ENCODE peak calls at places on chromosomes 3 and 15, in five cellular contexts. Z is HEK293T, N is GM12878, R is HepG2, J is H1. P is an unnamed sample.

GRCh38 chr15:70762469-70763119 is 764 bp downstream of the UACA start:
- DNase-seq in Z (peak; percentile 28), N (no peak), R (no peak), J (no peak), P (no peak)

GRCh38 chr15:71411538-71412482 is 296.5 kb downstream of the THSD4 start:
- DNase-seq in Z (no peak), N (no peak), R (no peak), J (no peak), P (no peak)

GRCh38 chr3:49668414-49668797 is 5.7 kb upstream of the APEH start:
- DNase-seq in Z (no peak), N (no peak), R (peak; percentile 76), J (no peak), P (no peak)

GRCh38 chr15:101011582-101011981 is 92.4 kb downstream of the LRRK1 start:
- DNase-seq in Z (no peak), N (no peak), R (no peak), J (no peak), P (no peak)

GRCh38 chr3:49872801-49873281 is 3.1 kb upstream of the CAMKV start:
- DNase-seq in Z (no peak), N (no peak), R (no peak), J (no peak), P (no peak)

GRCh38 chr15:34628577-34629152 is 45.2 kb upstream of the GOLGA8B start:
- DNase-seq in Z (no peak), N (no peak), R (no peak), J (no peak), P (no peak)

GRCh38 chr3:192929146-192929545 is 11.5 kb upstream of the MB21D2 start:
- DNase-seq in Z (no peak), N (no peak), R (no peak), J (no peak), P (no peak)

GRCh38 chr3:72334681-72335457 is 513.4 kb downstream of the SHQ1 start:
- DNase-seq in Z (no peak), N (no peak), R (no peak), J (no peak), P (peak; percentile 91)

GRCh38 chr3:5190147-5190791 is 2.8 kb downstream of the EDEM1 start:
- DNase-seq in Z (no peak), N (no peak), R (no peak), J (no peak), P (no peak)

GRCh38 chr3:190731596-190731995 is 130.9 kb downstream of the GMNC start:
- DNase-seq in Z (no peak), N (no peak), R (no peak), J (no peak), P (no peak)
- TF ChIP-seq SUZ12 in Z (no peak), N (no peak), R (no peak), J (no peak), P (no peak)

DNA sequence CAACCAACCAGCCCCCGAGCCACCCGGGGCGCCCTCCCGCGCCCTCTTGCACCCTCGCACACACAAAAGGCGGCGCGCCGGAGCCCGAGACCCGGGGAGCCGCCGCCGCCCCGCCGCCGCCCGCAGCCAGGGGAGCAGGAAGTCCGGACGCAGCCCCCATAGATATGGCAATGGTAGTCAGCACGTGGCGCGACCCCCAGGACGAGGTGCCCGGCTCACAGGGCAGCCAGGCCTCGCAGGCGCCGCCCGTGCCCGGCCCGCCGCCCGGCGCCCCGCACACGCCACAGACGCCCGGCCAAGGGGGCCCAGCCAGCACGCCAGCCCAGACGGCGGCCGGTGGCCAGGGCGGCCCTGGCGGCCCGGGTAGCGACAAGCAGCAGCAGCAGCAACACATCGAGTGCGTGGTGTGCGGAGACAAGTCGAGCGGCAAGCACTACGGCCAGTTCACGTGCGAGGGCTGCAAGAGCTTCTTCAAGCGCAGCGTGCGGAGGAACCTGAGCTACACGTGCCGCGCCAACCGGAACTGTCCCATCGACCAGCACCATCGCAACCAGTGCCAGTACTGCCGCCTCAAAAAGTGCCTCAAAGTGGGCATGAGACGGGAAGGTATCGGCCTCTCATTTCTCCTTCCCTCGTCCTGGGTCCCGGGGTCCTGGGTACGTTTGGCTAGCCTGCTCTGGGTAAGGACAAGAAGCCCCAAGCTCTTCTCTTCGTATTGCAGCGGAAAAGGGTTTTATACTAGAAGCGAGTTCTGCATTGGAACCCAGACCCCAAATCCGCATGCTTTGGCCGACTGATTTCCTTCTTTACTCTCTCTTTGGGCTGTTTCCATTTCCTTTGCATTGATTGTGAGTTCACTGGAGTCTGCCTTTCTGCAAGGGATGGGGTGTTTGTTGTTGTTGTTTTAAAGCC is 1.7 kb downstream of the NR2F2 start:
- DNase-seq in Z (no peak), N (no peak), R (no peak), J (no peak), P (no peak)
- TF ChIP-seq SUZ12 in Z (no peak), N (no peak), R (no peak), J (peak; percentile 97), P (peak; percentile 90)

GRCh38 chr15:94467034-94467433 is 235.7 kb downstream of the MCTP2 start:
- DNase-seq in Z (no peak), N (no peak), R (peak; percentile 61), J (no peak), P (no peak)

GRCh38 chr15:94470492-94470891 is 239.1 kb downstream of the MCTP2 start:
- DNase-seq in Z (no peak), N (no peak), R (no peak), J (no peak), P (no peak)
- TF ChIP-seq SUZ12 in Z (no peak), N (no peak), R (no peak), J (no peak), P (no peak)

GRCh38 chr3:42876401-42876800 is 722 bp upstream of the CYP8B1 start:
- DNase-seq in Z (no peak), N (no peak), R (no peak), J (no peak), P (no peak)

GRCh38 chr3:42884324-42884723 is 8.6 kb upstream of the CYP8B1 start:
- DNase-seq in Z (no peak), N (no peak), R (peak; percentile 35), J (no peak), P (no peak)

GRCh38 chr3:42880183-42880582 is 4.5 kb upstream of the CYP8B1 start:
- DNase-seq in Z (no peak), N (no peak), R (no peak), J (no peak), P (no peak)

GRCh38 chr3:42876940-42877720 is 1.5 kb upstream of the CYP8B1 start:
- DNase-seq in Z (no peak), N (no peak), R (no peak), J (no peak), P (no peak)

GRCh38 chr3:42880601-42881451 is 5.1 kb upstream of the CYP8B1 start:
- DNase-seq in Z (peak; percentile 92), N (peak; percentile 42), R (peak; percentile 66), J (peak; percentile 74), P (peak; percentile 82)
- TF ChIP-seq SUZ12 in Z (no peak), N (no peak), R (no peak), J (no peak), P (no peak)

GRCh38 chr15:67685008-67685599 is 140.2 kb upstream of the SKOR1 start:
- DNase-seq in Z (no peak), N (no peak), R (peak; percentile 25), J (no peak), P (peak; percentile 5)
- TF ChIP-seq SUZ12 in Z (no peak), N (no peak), R (no peak), J (no peak), P (no peak)

GRCh38 chr15:80199366-80199765 is 46.6 kb downstream of the FAH start:
- DNase-seq in Z (no peak), N (no peak), R (no peak), J (no peak), P (peak; percentile 58)

GRCh38 chr15:80194186-80194585 is 41.4 kb downstream of the FAH start:
- DNase-seq in Z (no peak), N (no peak), R (no peak), J (no peak), P (no peak)

GRCh38 chr15:80191897-80192595 is 39.2 kb downstream of the FAH start:
- DNase-seq in Z (no peak), N (no peak), R (peak; percentile 89), J (no peak), P (no peak)

GRCh38 chr15:80191198-80191597 is 38.4 kb downstream of the FAH start:
- DNase-seq in Z (no peak), N (no peak), R (no peak), J (no peak), P (no peak)

DNA sequence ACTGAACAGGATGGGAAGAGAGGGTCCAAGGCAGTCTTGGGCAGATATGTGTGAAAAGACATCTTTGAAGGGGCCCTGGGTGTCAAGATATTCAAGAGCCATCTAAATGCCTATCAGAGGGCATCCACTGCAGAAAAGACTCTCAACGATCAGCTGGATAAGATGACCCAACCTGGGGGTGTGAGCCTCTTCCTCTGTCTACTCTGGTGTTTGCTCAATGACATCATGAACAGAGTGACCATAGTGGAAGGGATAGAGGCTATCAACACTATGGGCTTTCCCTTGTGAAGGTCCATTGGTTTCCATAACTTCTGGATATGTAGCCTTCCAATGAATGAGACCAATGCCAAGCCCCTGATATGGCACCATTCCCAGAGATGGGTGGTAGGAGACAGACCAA is 42.1 kb downstream of the FAH start:
- DNase-seq in Z (no peak), N (no peak), R (no peak), J (no peak), P (no peak)
- TF ChIP-seq SUZ12 in Z (no peak), N (no peak), R (no peak), J (no peak), P (no peak)

GRCh38 chr3:46998121-46998851 is 18.8 kb downstream of the NBEAL2 start:
- DNase-seq in Z (peak; percentile 85), N (no peak), R (peak; percentile 47), J (peak; percentile 74), P (peak; percentile 81)

GRCh38 chr3:46997453-46998091 is 18.1 kb downstream of the NBEAL2 start:
- DNase-seq in Z (no peak), N (no peak), R (no peak), J (no peak), P (no peak)

GRCh38 chr3:46995901-46996562 is 16.6 kb downstream of the NBEAL2 start:
- DNase-seq in Z (no peak), N (no peak), R (no peak), J (no peak), P (no peak)

GRCh38 chr3:46994801-46995731 is 15.6 kb downstream of the NBEAL2 start:
- DNase-seq in Z (no peak), N (no peak), R (no peak), J (no peak), P (no peak)

GRCh38 chr3:46996689-46997452 is 17.4 kb downstream of the NBEAL2 start:
- DNase-seq in Z (no peak), N (no peak), R (no peak), J (no peak), P (no peak)
- TF ChIP-seq SUZ12 in Z (no peak), N (no peak), R (no peak), J (no peak), P (no peak)

GRCh38 chr3:181808053-181808452 is 96.3 kb downstream of the SOX2 start:
- DNase-seq in Z (no peak), N (no peak), R (no peak), J (no peak), P (no peak)
- TF ChIP-seq SUZ12 in Z (no peak), N (no peak), R (no peak), J (no peak), P (no peak)